ENCODE peak calls at places on chromosomes 6 and 20, in eight cellular contexts. S, K, D, A, E, O, G and C are unnamed samples.

GRCh38 chr6:168387911-168388310 is 53.1 kb upstream of the SMOC2 start:
- DNase-seq in O (no peak), K (no peak), S (no peak), D (no peak), G (no peak), E (no peak), A (no peak), C (no peak)

GRCh38 chr20:38355161-38356012 is 9.1 kb downstream of the LBP start:
- DNase-seq in S (no peak), E (no peak), A (no peak), K (no peak), D (no peak), G (no peak), O (no peak), C (peak)

GRCh38 chr6:50843842-50844241 is 25.2 kb downstream of the TFAP2B start:
- DNase-seq in G (no peak), E (peak), A (no peak), D (no peak), O (no peak), K (no peak), S (no peak), C (no peak)

GRCh38 chr6:34852406-34853085 is 35.3 kb downstream of the TAF11 start:
- DNase-seq in K (no peak), S (no peak), G (no peak), A (no peak), E (no peak), O (no peak), D (no peak), C (no peak)

GRCh38 chr6:106745396-106745795 is 116.0 kb downstream of the QRSL1 start:
- DNase-seq in A (no peak), E (peak), S (no peak), G (no peak), K (no peak), O (no peak), D (peak), C (no peak)

GRCh38 chr6:132131777-132132176 is 180.6 kb upstream of the CCN2 start:
- DNase-seq in A (no peak), E (no peak), D (peak), S (peak), G (no peak), O (peak), K (peak), C (no peak)

GRCh38 chr6:13400772-13401171 is 72.4 kb upstream of the TBC1D7 start:
- DNase-seq in O (no peak), K (no peak), E (no peak), G (no peak), S (no peak), A (no peak), D (no peak), C (peak)

GRCh38 chr6:44073612-44074382 is 53.5 kb downstream of the MRPL14 start:
- DNase-seq in A (no peak), D (no peak), S (no peak), G (no peak), E (peak), O (no peak), K (no peak), C (no peak)

GRCh38 chr6:116139917-116140316 is 14.0 kb upstream of the COL10A1 start:
- DNase-seq in E (no peak), D (no peak), S (no peak), A (no peak), G (no peak), K (no peak), O (no peak), C (no peak)

GRCh38 chr20:11473971-11474370 is 443.7 kb upstream of the BTBD3 start:
- DNase-seq in K (no peak), D (no peak), G (no peak), A (no peak), O (no peak), S (no peak), E (no peak), C (no peak)

GRCh38 chr6:25088513-25088912 is 152.8 kb upstream of the RIPOR2 start:
- DNase-seq in S (peak), G (no peak), E (no peak), D (no peak), K (peak), O (no peak), A (no peak), C (no peak)

GRCh38 chr6:43883698-43884659 is 114.0 kb downstream of the VEGFA start:
- DNase-seq in A (no peak), G (no peak), E (peak), K (no peak), O (no peak), S (no peak), D (no peak), C (no peak)

GRCh38 chr6:140281236-140281635 is 906.8 kb upstream of the CITED2 start:
- DNase-seq in O (peak), K (no peak), A (no peak), G (no peak), D (no peak), E (peak), S (no peak), C (no peak)

GRCh38 chr6:28139860-28140500 is 1.7 kb upstream of the ZKSCAN8 start:
- DNase-seq in D (no peak), E (no peak), G (no peak), K (no peak), O (no peak), S (no peak), A (no peak), C (no peak)

GRCh38 chr6:81158956-81159355 is 593.5 kb downstream of the TENT5A start:
- DNase-seq in K (no peak), O (no peak), A (no peak), D (no peak), S (no peak), E (no peak), G (no peak), C (no peak)

GRCh38 chr6:54191460-54191859 is 80.2 kb downstream of the MLIP start:
- DNase-seq in A (no peak), K (no peak), G (no peak), O (no peak), E (peak), S (peak), D (no peak), C (no peak)

GRCh38 chr20:56392282-56393132 is at the start of gene CSTF1:
- DNase-seq in S (peak), O (peak), E (peak), D (peak), G (peak), K (peak), A (peak), C (peak)

GRCh38 chr20:33677991-33678431 is 3.8 kb upstream of the NECAB3 start:
- DNase-seq in G (no peak), D (no peak), A (no peak), S (no peak), E (no peak), K (no peak), O (no peak), C (no peak)

GRCh38 chr6:135323202-135323668 is 142.1 kb downstream of the MYB start:
- DNase-seq in G (no peak), O (no peak), K (no peak), A (no peak), S (peak), D (no peak), E (no peak), C (no peak)

GRCh38 chr6:169859401-169859977 is 108.1 kb downstream of the ERMARD start:
- DNase-seq in O (no peak), E (no peak), S (no peak), K (no peak), D (no peak), G (no peak), A (no peak), C (peak)

GRCh38 chr6:130424704-130425103 is 58.9 kb downstream of the TMEM200A start:
- DNase-seq in G (no peak), D (no peak), S (no peak), A (no peak), K (no peak), O (no peak), E (no peak), C (no peak)

GRCh38 chr6:170034294-170034693 is 256.6 kb downstream of the DLL1 start:
- DNase-seq in D (no peak), G (no peak), O (no peak), K (no peak), A (peak), S (no peak), E (no peak), C (peak)

GRCh38 chr6:41191569-41191968 is 9.4 kb downstream of the TREML2 start:
- DNase-seq in S (no peak), E (peak), O (no peak), G (peak), K (peak), A (no peak), D (no peak), C (peak)

GRCh38 chr6:1315201-1315559 is 3.3 kb downstream of the FOXQ1 start:
- DNase-seq in K (no peak), G (no peak), D (no peak), E (no peak), O (no peak), S (no peak), A (no peak), C (no peak)

GRCh38 chr20:63284544-63284949 is 8.4 kb upstream of the COL20A1 start:
- DNase-seq in G (no peak), K (no peak), S (no peak), E (no peak), A (no peak), D (no peak), O (no peak), C (no peak)

GRCh38 chr6:20178327-20178726 is 33.9 kb downstream of the MBOAT1 start:
- DNase-seq in O (no peak), G (no peak), A (no peak), K (no peak), D (no peak), S (no peak), E (no peak), C (no peak)

GRCh38 chr20:49505518-49505917 is 23.1 kb upstream of the KCNB1 start:
- DNase-seq in A (peak), K (no peak), G (no peak), S (peak), E (peak), D (no peak), O (peak), C (no peak)

GRCh38 chr6:75775219-75775618 is 26.2 kb downstream of the MYO6 start:
- DNase-seq in K (no peak), A (no peak), S (no peak), O (peak), D (no peak), E (peak), G (no peak), C (no peak)

GRCh38 chr6:142569676-142570075 is 267.9 kb downstream of the ADGRG6 start:
- DNase-seq in S (no peak), O (peak), K (no peak), D (no peak), A (no peak), E (no peak), G (no peak), C (no peak)

GRCh38 chr20:49508435-49509199 is 26.1 kb upstream of the KCNB1 start:
- DNase-seq in O (peak), K (peak), A (no peak), D (peak), S (peak), E (peak), G (no peak), C (no peak)

GRCh38 chr20:45552456-45552855 is 5.3 kb upstream of the EPPIN start:
- DNase-seq in S (no peak), D (no peak), E (no peak), O (no peak), K (no peak), A (no peak), G (no peak), C (no peak)

GRCh38 chr6:34723203-34723602 is 26.6 kb upstream of the ILRUN start:
- DNase-seq in S (peak), K (no peak), G (no peak), O (peak), E (no peak), A (no peak), D (no peak), C (no peak)

GRCh38 chr6:73586416-73586974 is 65.7 kb upstream of the EEF1A1 start:
- DNase-seq in E (no peak), D (no peak), A (peak), O (peak), S (no peak), G (no peak), K (no peak), C (no peak)

GRCh38 chr6:22149501-22150490 is 147.0 kb downstream of the PRL start:
- DNase-seq in E (peak), A (peak), D (peak), G (no peak), S (peak), O (peak), K (no peak), C (no peak)

GRCh38 chr6:38638941-38639497 is 710 bp downstream of the BTBD9 start:
- DNase-seq in K (peak), A (peak), D (no peak), O (peak), S (peak), E (peak), G (peak), C (no peak)

GRCh38 chr6:75827163-75827562 is 78.1 kb downstream of the MYO6 start:
- DNase-seq in G (no peak), E (no peak), D (no peak), A (no peak), O (no peak), S (no peak), K (no peak), C (no peak)